ENCODE peak calls at places on chromosomes 1 and 21, in nine cellular contexts. V is NCI-H2171; W is activated naive CD8-positive, alpha-beta T cell treated with anti-CD3 and anti-CD28 coated beads for 36 hours; T is foreskin fibroblast; Y is neural progenitor cell; X is tibial nerve; I is stimulated activated CD8-positive, alpha-beta memory T cell treated with anti-CD3 and anti-CD28 coated beads, Interleukin-4, amount 100 ng/mL, for 1 hour; J is cardiac muscle cell; G is GF-D8. R is an unnamed sample.

GRCh38 chr21:45826733-45827692 is 154.6 kb upstream of the COL6A1 start:
- DNase-seq in V (no peak), W (no peak), T (no peak), Y (no peak), X (no peak), I (no peak), J (no peak), G (no peak), R (no peak)

GRCh38 chr1:240192851-240193250 is 101.2 kb downstream of the FMN2 start:
- DNase-seq in V (no peak), W (no peak), T (no peak), Y (no peak), X (no peak), I (no peak), J (no peak), G (no peak), R (no peak)

GRCh38 chr1:223832637-223832943 is 13.2 kb downstream of the TP53BP2 start:
- DNase-seq in V (no peak), W (no peak), T (peak), Y (no peak), X (no peak), I (no peak), J (peak), G (no peak), R (no peak)

GRCh38 chr1:10909697-10910489 is 102.6 kb upstream of the TARDBP start:
- DNase-seq in V (peak), W (peak), T (no peak), Y (peak), X (no peak), I (peak), J (peak), G (no peak), R (peak)

GRCh38 chr1:85214654-85215053 is 13.8 kb upstream of the SYDE2 start:
- DNase-seq in V (no peak), W (no peak), T (peak), Y (no peak), X (no peak), I (no peak), J (no peak), G (no peak), R (no peak)

GRCh38 chr1:232613752-232614381 is 16.1 kb downstream of the SIPA1L2 start:
- DNase-seq in V (no peak), W (no peak), T (peak), Y (no peak), X (no peak), I (no peak), J (no peak), G (no peak), R (no peak)

GRCh38 chr1:204819495-204819894 is 51.2 kb upstream of the NFASC start:
- DNase-seq in V (no peak), W (no peak), T (no peak), Y (no peak), X (no peak), I (no peak), J (no peak), G (no peak), R (no peak)

GRCh38 chr1:157390646-157391045 is 161.7 kb downstream of the FCRL5 start:
- DNase-seq in V (no peak), W (no peak), T (peak), Y (no peak), X (no peak), I (no peak), J (no peak), G (no peak), R (no peak)

GRCh38 chr1:212452323-212453155 is 19.8 kb downstream of the NENF start:
- DNase-seq in V (no peak), W (no peak), T (peak), Y (no peak), X (no peak), I (no peak), J (no peak), G (no peak), R (peak)

GRCh38 chr1:16984717-16985116 is 4.3 kb upstream of the MFAP2 start:
- DNase-seq in V (no peak), W (no peak), T (peak), Y (no peak), X (peak), I (no peak), J (no peak), G (no peak), R (peak)

GRCh38 chr21:42653492-42654061 is at the start of gene PDE9A:
- DNase-seq in V (peak), W (peak), T (peak), Y (peak), X (no peak), I (no peak), J (peak), G (no peak), R (peak)

GRCh38 chr21:42499430-42500106 is 3.5 kb upstream of the RSPH1 start:
- DNase-seq in V (no peak), W (no peak), T (no peak), Y (peak), X (no peak), I (no peak), J (peak), G (no peak), R (no peak)

GRCh38 chr1:32870615-32871363 is at the start of gene FNDC5:
- DNase-seq in V (no peak), W (no peak), T (peak), Y (peak), X (no peak), I (no peak), J (peak), G (no peak), R (peak)

GRCh38 chr1:165883056-165883455 is 55.6 kb downstream of the UCK2 start:
- DNase-seq in V (no peak), W (no peak), T (no peak), Y (no peak), X (no peak), I (no peak), J (no peak), G (peak), R (no peak)

GRCh38 chr1:81144240-81144639 is 656.5 kb upstream of the ADGRL2 start:
- DNase-seq in V (no peak), W (no peak), T (peak), Y (peak), X (no peak), I (no peak), J (no peak), G (no peak), R (no peak)

GRCh38 chr1:147463022-147463421 is 78.3 kb upstream of the BCL9 start:
- DNase-seq in V (no peak), W (no peak), T (no peak), Y (no peak), X (no peak), I (no peak), J (no peak), G (no peak), R (no peak)

GRCh38 chr1:183804382-183804781 is 538 bp upstream of the RGL1 start:
- DNase-seq in V (no peak), W (no peak), T (peak), Y (peak), X (no peak), I (no peak), J (no peak), G (no peak), R (no peak)